ENCODE peak calls at places on chromosomes 4 and X, in four cellular contexts. F, E, B and I are unnamed samples.

GRCh38 chr4:68344785-68345184 is 5.1 kb downstream of the YTHDC1 start:
- DNase-seq in F (no peak), E (no peak), B (no peak), I (no peak)

GRCh38 chr4:41394362-41394960 is 137.7 kb downstream of the UCHL1 start:
- DNase-seq in F (no peak), E (no peak), B (no peak), I (no peak)

GRCh38 chrX:30170900-30171299 is 44.5 kb upstream of the MAGEB2 start:
- DNase-seq in F (no peak), E (no peak), B (no peak), I (no peak)

GRCh38 chr4:53695540-53696463 is 104.5 kb upstream of the LNX1 start:
- DNase-seq in F (no peak), E (no peak), B (no peak), I (no peak)

GRCh38 chrX:19602866-19603620 is 87.7 kb upstream of the MAP3K15 start:
- DNase-seq in F (no peak), E (no peak), B (peak), I (no peak)

GRCh38 chr4:1459081-1459480 is 52.8 kb upstream of the NKX1-1 start:
- DNase-seq in F (no peak), E (no peak), B (no peak), I (no peak)

GRCh38 chr4:85543832-85544231 is 68.9 kb downstream of the ARHGAP24 start:
- DNase-seq in F (no peak), E (no peak), B (peak), I (no peak)

GRCh38 chrX:40140706-40141499 is 43.1 kb upstream of the BCOR start:
- DNase-seq in F (no peak), E (peak), B (peak), I (no peak)

GRCh38 chrX:99719140-99719539 is 690.9 kb downstream of the PCDH19 start:
- DNase-seq in F (no peak), E (no peak), B (no peak), I (no peak)

GRCh38 chrX:113001836-113002235 is 161.2 kb upstream of the AMOT start:
- DNase-seq in F (no peak), E (no peak), B (no peak), I (no peak)

GRCh38 chrX:150049647-150050046 is 111.4 kb upstream of the EOLA2 start:
- DNase-seq in F (no peak), E (no peak), B (no peak), I (no peak)

GRCh38 chr4:182975806-182976205 is 58.6 kb upstream of the DCTD start:
- DNase-seq in F (no peak), E (no peak), B (peak), I (no peak)

DNA sequence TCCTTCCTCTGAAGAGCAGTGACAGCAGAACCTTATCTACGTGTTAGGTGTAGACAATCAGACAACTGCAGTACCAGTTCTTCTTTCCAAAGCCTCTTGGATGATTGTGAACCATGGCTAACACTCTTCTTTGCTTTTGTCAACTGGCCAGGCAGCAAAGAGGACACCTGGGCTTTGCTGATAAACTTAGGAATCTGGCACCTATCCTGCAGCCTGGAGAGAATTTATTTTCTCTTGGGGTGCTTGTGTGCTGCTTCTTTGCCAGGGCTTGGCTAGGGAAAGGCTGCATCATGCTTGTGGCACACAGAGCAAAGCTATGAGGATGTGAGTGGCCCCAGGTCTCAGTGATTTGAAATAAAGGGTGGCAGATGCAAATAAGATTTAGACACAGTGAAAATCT is 77.4 kb downstream of the ANAPC4 start:
- DNase-seq in F (no peak), E (no peak), B (no peak), I (no peak)
- TF ChIP-seq CTCF in F (no peak), E (no peak), B (no peak), I (no peak)

DNA sequence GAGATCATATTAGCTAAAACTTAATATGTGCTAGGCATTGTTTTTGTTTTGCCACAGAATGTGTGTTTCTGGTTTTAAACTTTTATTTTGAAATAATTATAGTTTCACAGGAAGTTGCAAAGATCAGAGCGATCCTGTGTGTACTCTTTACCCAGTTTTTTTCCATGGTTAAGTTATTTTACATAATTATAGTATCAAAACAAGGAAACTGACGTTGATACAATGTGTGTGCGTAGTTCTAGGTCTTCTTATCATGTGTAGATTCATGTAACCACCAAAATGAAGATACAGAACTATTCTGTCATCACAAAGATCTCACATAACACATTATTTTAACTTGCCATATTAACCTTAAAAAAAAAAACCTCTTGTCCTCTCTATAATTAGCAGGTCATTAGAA is 69.2 kb downstream of the BLTP1 start:
- DNase-seq in F (no peak), E (no peak), B (no peak), I (no peak)
- TF ChIP-seq CTCF in F (no peak), E (no peak), B (no peak), I (no peak)

DNA sequence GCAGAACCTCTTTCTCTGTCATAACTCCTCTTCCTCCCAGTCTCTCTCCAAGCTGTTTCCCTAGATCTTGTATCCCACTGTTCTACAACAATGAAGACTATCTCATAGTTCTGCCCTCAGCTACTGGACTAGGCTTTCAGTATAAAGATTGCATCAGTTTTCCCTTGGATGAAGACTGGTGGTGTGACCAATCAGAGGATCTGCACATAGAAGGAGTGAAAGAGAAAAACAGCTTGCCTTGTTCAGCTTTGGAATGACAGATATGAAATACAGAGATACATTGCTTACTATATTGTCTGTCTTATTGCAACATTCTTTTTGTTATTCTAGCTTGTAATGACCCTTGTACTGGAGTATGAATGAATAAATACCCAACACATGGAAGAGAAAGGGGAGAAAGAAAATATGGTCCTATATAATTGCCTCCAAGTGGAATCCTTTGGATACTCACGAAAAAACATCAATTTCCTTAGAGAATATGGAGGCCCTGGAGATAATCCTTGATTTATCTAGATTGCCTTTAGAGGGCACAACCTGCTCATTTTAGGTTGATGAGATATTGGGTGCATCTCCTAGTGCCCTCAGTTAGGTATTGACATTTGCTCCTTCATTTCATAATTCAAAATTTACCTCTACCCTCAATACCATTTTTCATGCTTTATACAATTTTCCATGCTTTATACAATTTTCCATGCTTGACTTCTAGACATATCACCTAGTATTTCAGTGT is 395.8 kb downstream of the NAF1 start:
- DNase-seq in F (no peak), E (no peak), B (no peak), I (no peak)
- TF ChIP-seq CTCF in F (no peak), E (no peak), B (no peak), I (no peak)

GRCh38 chr4:103718993-103719319 is 829 bp downstream of the TACR3 start:
- DNase-seq in F (no peak), E (no peak), B (no peak), I (no peak)
- TF ChIP-seq CTCF in F (no peak), E (no peak), B (no peak), I (no peak)

DNA sequence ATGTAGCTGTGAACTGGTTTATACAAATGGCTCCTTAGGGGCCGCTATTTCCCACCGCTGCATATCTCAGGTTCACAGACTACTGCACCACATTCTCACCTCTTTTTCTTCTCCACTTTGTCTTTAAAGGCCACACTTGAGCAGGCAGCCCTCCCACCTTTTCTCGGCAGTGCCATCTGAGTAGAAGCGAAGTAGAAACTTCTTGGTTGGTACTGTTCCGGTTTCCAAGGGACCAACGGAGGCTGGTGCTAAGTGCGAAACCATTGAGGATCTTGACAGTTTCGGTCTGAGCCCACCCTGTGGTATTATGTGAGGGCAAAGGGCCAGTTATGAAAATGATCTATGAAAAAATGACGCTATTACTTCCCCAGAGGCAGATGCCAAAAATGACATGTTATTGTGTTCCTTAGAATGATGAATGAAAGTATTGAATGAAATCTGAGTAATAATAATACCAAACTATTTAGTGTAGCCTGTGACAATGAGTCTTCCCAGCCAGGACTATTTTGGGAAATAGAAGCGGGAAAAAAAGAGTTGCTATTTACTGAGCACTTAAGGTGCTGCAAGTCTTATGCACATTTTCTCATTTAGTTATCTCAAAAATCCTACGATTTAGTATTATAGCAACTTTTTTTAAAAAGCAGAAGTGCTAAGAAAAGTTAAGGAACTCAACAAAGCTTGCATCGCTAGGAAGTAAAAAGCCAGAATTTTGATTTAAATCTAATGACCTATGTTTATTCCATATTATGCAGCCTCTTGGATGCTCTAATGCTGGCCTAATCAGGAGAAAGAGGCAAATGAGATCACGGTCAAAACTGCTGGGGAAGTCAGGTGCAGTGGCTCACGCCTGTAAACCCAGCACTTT is 29.6 kb upstream of the CHRNA9 start:
- DNase-seq in F (no peak), E (no peak), B (no peak), I (peak)
- TF ChIP-seq CTCF in F (no peak), E (no peak), B (no peak), I (no peak)

GRCh38 chr4:72283357-72283756 is 251.6 kb downstream of the NPFFR2 start:
- DNase-seq in F (no peak), E (no peak), B (no peak), I (no peak)

GRCh38 chr4:72290737-72291136 is 258.9 kb downstream of the NPFFR2 start:
- DNase-seq in F (no peak), E (no peak), B (no peak), I (no peak)

GRCh38 chr4:72280252-72280651 is 248.5 kb downstream of the NPFFR2 start:
- DNase-seq in F (no peak), E (no peak), B (no peak), I (no peak)

DNA sequence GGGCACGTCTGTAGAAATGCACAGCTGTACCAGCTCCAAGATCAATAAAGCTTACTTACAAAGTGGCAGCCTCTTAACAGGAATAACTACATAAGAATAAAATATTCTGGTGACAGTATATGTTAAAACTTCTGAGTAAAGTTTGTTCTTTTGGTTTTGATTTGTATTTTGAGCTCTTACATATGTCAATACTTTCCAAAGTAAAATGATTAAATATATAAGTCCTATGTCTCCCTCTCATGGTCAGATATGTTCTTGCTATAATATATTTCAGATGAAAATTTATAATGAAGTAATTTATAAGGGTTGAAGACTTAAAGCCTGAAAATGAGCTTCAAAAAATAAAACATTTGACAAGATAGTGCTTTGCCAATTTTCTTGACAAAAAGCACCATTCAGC is 254.4 kb downstream of the NPFFR2 start:
- DNase-seq in F (no peak), E (no peak), B (peak), I (no peak)
- TF ChIP-seq CTCF in F (no peak), E (no peak), B (peak), I (no peak)

DNA sequence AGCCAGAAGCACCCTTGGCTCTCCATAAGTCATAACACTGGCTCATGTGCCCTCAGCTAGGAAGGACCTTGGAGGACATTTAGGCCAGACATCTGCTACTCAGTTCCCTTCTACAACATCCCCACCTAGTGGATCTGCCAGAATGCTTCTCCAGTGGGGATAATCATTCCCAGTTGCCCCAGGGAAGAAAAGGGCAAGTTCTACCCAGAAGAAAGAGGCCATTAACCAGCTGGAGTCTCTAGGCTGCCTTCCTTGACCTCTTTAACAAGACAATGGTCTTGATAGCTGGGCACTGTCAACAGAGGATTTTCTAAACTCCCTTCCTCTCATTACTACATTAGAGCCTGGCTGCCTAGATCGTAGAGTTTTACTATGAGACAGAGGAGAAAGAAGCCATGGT is 42.0 kb downstream of the LGI2 start:
- DNase-seq in F (no peak), E (no peak), B (peak), I (no peak)
- TF ChIP-seq CTCF in F (peak), E (peak), B (peak), I (no peak)

GRCh38 chrX:12227412-12228041 is 89.3 kb downstream of the FRMPD4 start:
- DNase-seq in F (no peak), E (no peak), B (no peak), I (no peak)

GRCh38 chrX:12223650-12224049 is 85.4 kb downstream of the FRMPD4 start:
- DNase-seq in F (no peak), E (no peak), B (no peak), I (no peak)

GRCh38 chrX:12225073-12225472 is 86.8 kb downstream of the FRMPD4 start:
- DNase-seq in F (no peak), E (no peak), B (no peak), I (no peak)

DNA sequence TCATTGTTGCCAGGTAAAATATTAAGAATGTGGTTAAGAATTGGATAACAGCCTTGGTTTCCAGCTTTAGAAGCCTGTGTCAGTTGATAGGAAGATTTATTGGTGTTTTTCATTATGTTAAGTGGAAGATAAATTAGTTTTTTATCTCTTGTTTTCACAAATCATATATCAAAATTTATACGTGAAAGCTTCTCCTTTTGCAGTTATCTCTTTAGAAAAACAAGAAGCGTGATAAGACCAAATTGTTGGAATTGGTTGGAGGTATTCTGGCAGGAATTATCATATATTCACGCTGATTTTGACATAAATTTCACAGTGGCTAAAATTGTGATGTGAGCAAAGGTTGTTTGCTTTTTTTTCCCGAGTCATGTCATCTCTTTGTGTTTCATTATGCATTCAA is 90.6 kb downstream of the FRMPD4 start:
- DNase-seq in F (no peak), E (no peak), B (no peak), I (no peak)
- TF ChIP-seq CTCF in F (no peak), E (no peak), B (no peak), I (no peak)